ENCODE peak calls at places on chromosomes 16 and 17, in ten cellular contexts. J is GM12878, A is esophagus muscularis mucosa, Z is stomach, P is transverse colon, C is upper lobe of left lung, M is HCT116, Y is suprapubic skin, D is spleen, L is vagina. U is an unnamed sample.

GRCh38 chr16:89507834-89508590 is at the start of gene SPG7:
- DNase-seq in C (peak; percentile 99), A (peak; percentile 95), M (peak; percentile 66), Y (peak; percentile 90), J (peak; percentile 51), Z (peak; percentile 89), P (peak; percentile 91), L (no peak), D (peak; percentile 96), U (peak; percentile 76)

GRCh38 chr16:47140686-47141085 is 3.1 kb downstream of the NETO2 start:
- DNase-seq in Y (no peak), L (no peak), D (no peak), J (no peak), A (no peak), Z (no peak), C (no peak), P (no peak), M (no peak), U (no peak)

GRCh38 chr16:88874938-88875599 is 8.6 kb upstream of the PABPN1L start:
- DNase-seq in L (no peak), D (no peak), Z (no peak), A (no peak), P (no peak), C (peak; percentile 76), M (no peak), J (no peak), Y (no peak), U (no peak)

GRCh38 chr17:13070732-13071131 is 52.9 kb upstream of the ELAC2 start:
- DNase-seq in C (no peak), L (no peak), Y (no peak), Z (no peak), J (no peak), M (no peak), P (no peak), A (no peak), D (no peak), U (no peak)

GRCh38 chr17:31476525-31477416 is 85.3 kb downstream of the RAB11FIP4 start:
- DNase-seq in Z (peak; percentile 47), A (no peak), P (no peak), Y (no peak), D (no peak), C (no peak), M (no peak), L (no peak), J (no peak), U (no peak)

GRCh38 chr16:88058136-88058535 is 106.9 kb downstream of the BANP start:
- DNase-seq in M (no peak), J (no peak), Y (no peak), A (no peak), Z (no peak), P (no peak), C (no peak), D (peak; percentile 18), L (no peak), U (no peak)

GRCh38 chr16:25052530-25052929 is 37.4 kb upstream of the ARHGAP17 start:
- DNase-seq in D (no peak), M (no peak), Y (no peak), L (no peak), C (no peak), Z (peak; percentile 44), P (no peak), A (no peak), J (no peak), U (no peak)

GRCh38 chr16:28845173-28846079 is 722 bp downstream of the TUFM start:
- DNase-seq in D (no peak), C (no peak), J (no peak), A (no peak), L (no peak), M (peak; percentile 53), Z (peak; percentile 61), P (peak; percentile 64), Y (no peak), U (no peak)

DNA sequence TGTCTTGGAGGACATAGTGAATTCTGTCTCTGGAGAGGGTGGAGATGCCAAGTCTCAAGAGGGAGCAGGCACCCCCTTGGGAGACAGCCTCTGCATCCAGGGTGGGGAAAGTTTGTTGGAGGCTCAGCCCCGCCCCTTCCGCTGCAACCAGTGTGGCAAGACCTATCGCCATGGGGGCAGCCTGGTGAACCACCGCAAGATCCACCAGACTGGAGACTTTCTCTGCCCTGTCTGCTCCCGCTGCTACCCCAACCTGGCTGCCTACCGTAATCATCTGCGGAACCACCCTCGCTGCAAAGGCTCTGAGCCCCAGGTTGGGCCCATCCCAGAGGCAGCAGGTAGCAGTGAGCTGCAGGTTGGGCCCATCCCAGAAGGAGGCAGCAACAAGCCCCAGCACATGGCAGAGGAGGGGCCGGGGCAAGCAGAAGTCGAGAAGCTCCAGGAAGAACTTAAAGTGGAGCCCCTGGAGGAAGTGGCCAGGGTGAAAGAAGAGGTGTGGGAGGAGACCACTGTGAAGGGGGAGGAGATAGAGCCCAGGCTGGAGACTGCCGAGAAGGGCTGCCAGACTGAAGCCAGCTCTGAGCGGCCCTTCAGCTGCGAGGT is 5.2 kb downstream of the ZNF646 start:
- DNase-seq in A (no peak), J (no peak), Z (no peak), P (no peak), D (peak; percentile 74), M (no peak), Y (no peak), C (no peak), L (no peak), U (no peak)
- TF ChIP-seq POLR2AphosphoS5 in A (no peak), J (no peak), Z (no peak), P (no peak), D (no peak), M (no peak), Y (no peak), C (no peak), L (no peak), U (no peak)

GRCh38 chr17:28727727-28728363 is 743 bp upstream of the NEK8 start:
- DNase-seq in C (no peak), P (peak; percentile 83), A (no peak), L (no peak), J (peak; percentile 91), Y (no peak), M (peak; percentile 55), D (peak; percentile 92), Z (peak; percentile 72), U (peak; percentile 67)

GRCh38 chr17:28729950-28730330 is 1.4 kb downstream of the NEK8 start:
- DNase-seq in A (no peak), Z (no peak), C (no peak), Y (no peak), J (no peak), L (no peak), D (no peak), M (no peak), P (no peak), U (no peak)

GRCh38 chr17:28726912-28727726 is 1.1 kb upstream of the TLCD1 start:
- DNase-seq in P (peak; percentile 96), D (peak; percentile 99), A (peak; percentile 98), J (peak; percentile 85), Y (peak; percentile 96), Z (peak; percentile 96), M (peak; percentile 89), L (no peak), C (peak; percentile 95), U (peak; percentile 96)

GRCh38 chr17:28726396-28726911 is 421 bp upstream of the TLCD1 start:
- DNase-seq in P (peak; percentile 79), D (peak; percentile 93), Z (peak; percentile 69), Y (no peak), A (no peak), J (no peak), C (no peak), L (no peak), M (peak; percentile 53), U (no peak)

DNA sequence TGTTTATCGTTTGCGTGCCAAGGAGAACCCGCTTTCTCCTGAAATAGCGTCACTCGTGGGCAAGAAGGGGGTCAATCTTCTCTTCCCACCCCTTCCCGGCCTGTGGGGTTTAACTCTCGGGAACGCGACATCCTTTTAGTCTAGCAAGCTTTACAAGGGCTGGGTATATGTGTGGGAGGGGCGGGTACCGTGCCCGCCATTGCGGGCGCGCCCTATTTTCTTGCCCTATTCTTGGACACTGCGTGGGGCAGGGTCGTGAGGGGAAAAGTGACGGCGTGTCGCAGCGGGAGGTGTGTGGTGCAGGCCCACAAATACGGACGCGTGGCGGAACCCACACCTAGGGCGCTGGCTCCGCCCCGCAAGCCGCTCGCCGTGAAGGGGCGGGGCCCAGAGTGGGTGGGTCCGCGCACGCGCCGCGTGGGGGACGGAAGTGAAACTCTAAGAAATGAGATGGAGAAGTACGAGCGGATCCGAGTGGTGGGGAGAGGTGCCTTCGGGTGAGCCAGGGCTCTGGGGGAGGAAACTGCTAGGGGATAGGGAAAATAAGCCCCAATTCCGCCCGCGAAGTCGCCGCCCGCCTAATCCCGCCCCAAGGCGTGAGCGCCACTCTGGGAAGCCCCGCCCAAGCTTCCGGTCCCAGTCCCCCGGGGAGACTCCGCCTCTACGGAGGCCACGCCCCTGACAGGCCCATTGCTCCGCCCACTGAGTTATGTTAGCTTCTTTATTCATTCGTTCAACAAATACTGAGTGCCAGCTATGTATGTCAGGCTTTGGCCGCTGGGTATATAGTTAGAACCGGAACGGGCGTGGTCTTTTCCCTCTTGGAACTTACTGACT is at the start of gene NEK8:
- DNase-seq in Y (peak; percentile 99), P (peak; percentile 99), M (peak; percentile 88), J (peak; percentile 88), D (peak; percentile 99), Z (peak; percentile 100), L (no peak), C (peak; percentile 98), A (peak; percentile 99), U (peak; percentile 98)
- TF ChIP-seq POLR2A in Y (no peak), P (peak; percentile 77), M (no peak), J (peak; percentile 91), D (no peak), Z (no peak), L (no peak), C (peak; percentile 27), A (peak; percentile 28), U (peak; percentile 72)

DNA sequence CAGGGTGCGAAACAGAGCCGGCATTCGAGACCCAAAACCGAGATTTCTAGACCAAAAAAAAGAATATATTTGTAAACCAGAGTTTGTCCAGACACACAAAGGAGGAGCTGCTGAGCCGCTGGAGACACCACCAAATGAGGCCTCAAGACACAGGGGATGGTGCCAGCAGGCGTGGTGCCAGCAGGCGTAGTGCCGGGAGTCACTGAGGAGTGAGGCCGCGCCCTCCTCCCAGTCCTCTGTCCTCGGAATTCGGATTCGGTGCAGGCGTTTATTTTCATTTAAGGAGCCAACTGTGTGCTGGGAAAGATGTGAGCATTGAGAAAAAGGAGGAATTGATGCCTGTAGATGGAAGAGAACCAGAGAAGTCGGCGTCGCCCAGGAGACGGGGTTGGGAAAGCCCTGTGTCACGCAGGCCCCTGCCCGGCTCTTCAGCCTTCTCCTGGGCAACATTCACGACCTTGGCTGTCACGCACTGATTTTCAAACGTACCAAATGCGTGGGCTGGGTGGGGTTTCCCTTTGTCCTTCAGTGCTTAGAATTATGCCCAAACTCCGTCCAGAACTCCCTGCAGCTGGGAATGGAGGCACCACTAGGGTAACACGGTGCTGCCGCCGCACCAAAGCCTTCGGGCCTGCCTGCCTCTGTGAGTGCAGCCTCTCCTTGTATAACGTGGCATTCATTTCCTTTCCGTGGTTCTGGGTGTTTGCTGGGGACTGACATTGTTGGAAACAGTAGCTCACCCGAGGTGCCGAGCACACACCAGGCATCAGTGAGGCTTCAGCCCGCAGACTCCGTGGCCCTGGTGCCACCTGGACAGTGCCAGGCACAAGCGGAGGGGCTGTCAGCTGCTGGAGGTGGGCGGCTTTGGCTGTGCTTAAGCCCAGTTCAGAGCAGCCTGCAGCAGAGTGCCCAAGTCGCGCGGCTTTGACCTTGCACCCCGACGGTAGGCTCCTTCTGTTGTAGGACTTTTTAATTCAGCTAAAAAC is 49.0 kb upstream of the CHMP6 start:
- DNase-seq in J (no peak), C (peak; percentile 98), Y (peak; percentile 95), D (peak; percentile 79), M (no peak), Z (peak; percentile 76), L (peak; percentile 94), P (peak; percentile 88), A (peak; percentile 98), U (peak; percentile 91)
- H3K27me3 ChIP-seq in J (no peaks in the 10 kb centered on the region), C (no peaks in the 10 kb centered on the region), Y (no peaks in the 10 kb centered on the region), D (no peaks in the 10 kb centered on the region), M (no peaks in the 10 kb centered on the region), Z (no peaks in the 10 kb centered on the region), L (no peaks in the 10 kb centered on the region), P (no peaks in the 10 kb centered on the region), A (no peaks in the 10 kb centered on the region), U (no peaks in the 10 kb centered on the region)

GRCh38 chr17:1518410-1518809 is 2.0 kb upstream of the INPP5K start:
- DNase-seq in C (no peak), J (no peak), P (no peak), A (no peak), Y (no peak), Z (no peak), D (no peak), M (no peak), L (no peak), U (no peak)
- TF ChIP-seq POLR2AphosphoS5 in C (no peak), J (no peak), P (no peak), A (no peak), Y (no peak), Z (no peak), D (no peak), M (no peak), L (no peak), U (no peak)